ENCODE peak calls at places on chromosomes 13 and 19, in seven cellular contexts. C, N, Y, O, B, J and A are unnamed samples.

GRCh38 chr13:49791753-49792549 is 531 bp downstream of the KPNA3 start:
- ATAC-seq in Y (no peak), N (peak; percentile 35), B (peak; percentile 25), O (peak; percentile 54), C (peak; percentile 26), J (peak; percentile 53), A (peak; percentile 40)

GRCh38 chr13:36450534-36450933 is 18.2 kb downstream of the CCNA1 start:
- ATAC-seq in N (no peak), O (no peak), J (no peak), B (no peak), Y (no peak), C (no peak), A (no peak)

GRCh38 chr19:14167013-14167593 is 30.7 kb upstream of the ASF1B start:
- ATAC-seq in J (no peak), C (no peak), N (peak; percentile 21), Y (no peak), B (no peak), O (no peak), A (no peak)

GRCh38 chr19:42357290-42357689 is 31.9 kb downstream of the MEGF8 start:
- ATAC-seq in B (no peak), C (no peak), J (no peak), Y (no peak), O (no peak), N (no peak), A (no peak)

GRCh38 chr19:23381114-23381513 is 14.2 kb downstream of the ZNF91 start:
- ATAC-seq in Y (no peak), J (no peak), B (no peak), O (no peak), N (no peak), C (no peak), A (no peak)

GRCh38 chr13:73767747-73768315 is 366.4 kb downstream of the KLF12 start:
- ATAC-seq in B (peak; percentile 27), Y (no peak), J (peak; percentile 43), O (no peak), N (peak; percentile 64), C (no peak), A (no peak)

GRCh38 chr19:45816236-45817009 is 1.3 kb upstream of the RSPH6A start:
- ATAC-seq in N (no peak), C (no peak), Y (peak; percentile 1), B (peak; percentile 1), O (no peak), J (peak; percentile 6), A (no peak)

GRCh38 chr13:20461481-20461859 is 64.2 kb downstream of the CRYL1 start:
- ATAC-seq in Y (no peak), B (no peak), O (no peak), C (peak; percentile 70), N (no peak), J (no peak), A (no peak)

GRCh38 chr13:66845393-66845792 is 384.7 kb downstream of the PCDH9 start:
- ATAC-seq in Y (peak; percentile 57), C (no peak), O (no peak), J (no peak), N (no peak), B (peak; percentile 47), A (no peak)

GRCh38 chr13:43763143-43763759 is 23.5 kb downstream of the ENOX1 start:
- ATAC-seq in O (no peak), N (no peak), C (no peak), B (no peak), Y (no peak), J (no peak), A (no peak)

GRCh38 chr19:47492571-47493377 is 8.8 kb upstream of the KPTN start:
- ATAC-seq in Y (no peak), N (no peak), C (no peak), O (no peak), B (peak; percentile 31), J (no peak), A (no peak)

GRCh38 chr19:47491358-47492136 is 7.5 kb upstream of the KPTN start:
- ATAC-seq in C (no peak), Y (no peak), N (no peak), J (no peak), O (no peak), B (no peak), A (no peak)

GRCh38 chr19:47490847-47491246 is 6.8 kb upstream of the KPTN start:
- ATAC-seq in B (no peak), Y (no peak), O (no peak), C (no peak), J (no peak), N (no peak), A (no peak)

GRCh38 chr19:47493378-47494210 is 9.6 kb upstream of the KPTN start:
- ATAC-seq in B (no peak), Y (no peak), N (no peak), C (no peak), J (no peak), O (no peak), A (no peak)

DNA sequence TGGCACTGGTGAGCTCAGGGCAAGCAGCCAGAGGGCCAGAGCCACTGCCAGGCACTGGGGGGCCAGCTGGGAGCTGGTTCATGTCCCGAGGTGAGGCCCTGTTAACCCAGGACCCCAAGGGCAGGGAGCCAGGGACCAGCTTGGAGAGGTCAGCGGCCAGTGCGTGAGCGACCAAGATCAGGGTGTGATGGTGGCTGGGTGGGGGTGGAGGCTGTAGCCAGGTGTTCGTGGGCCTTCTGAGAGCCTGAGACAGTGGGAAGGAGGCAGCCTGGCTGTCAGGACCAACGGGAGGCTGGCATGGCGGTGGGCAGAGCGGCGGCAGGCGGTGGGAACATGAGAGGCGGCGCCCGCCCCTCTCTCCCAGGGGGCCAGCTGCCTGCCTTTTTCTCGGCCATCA is 8.1 kb upstream of the KPTN start:
- ATAC-seq in N (no peak), C (no peak), B (no peak), J (no peak), Y (no peak), O (no peak), A (no peak)
- TF ChIP-seq POLR2AphosphoS5 in N (no peak), C (no peak), B (no peak), J (no peak), Y (no peak), O (no peak), A (no peak)

GRCh38 chr19:6532244-6532999 is 1.6 kb downstream of the TNFSF9 start:
- ATAC-seq in N (peak; percentile 10), C (no peak), B (no peak), J (no peak), Y (no peak), O (peak; percentile 14), A (no peak)
- H3K4me3 ChIP-seq in N (peak overlapping the region; percentile 99), C (peak overlapping the region; percentile 91), B (peak overlapping the region; percentile 72), J (no peak overlapping the region), Y (no peak overlapping the region), O (peak overlapping the region; percentile 83), A (no peak overlapping the region)

GRCh38 chr19:35223084-35223790 is 5.3 kb downstream of the FAM187B start:
- ATAC-seq in Y (no peak), C (no peak), N (no peak), B (no peak), J (no peak), O (no peak), A (no peak)

GRCh38 chr19:35223856-35224505 is 4.6 kb downstream of the FAM187B start:
- ATAC-seq in B (no peak), C (no peak), O (no peak), J (no peak), N (no peak), Y (no peak), A (no peak)

GRCh38 chr19:35226748-35227147 is 1.8 kb downstream of the FAM187B start:
- ATAC-seq in B (no peak), Y (no peak), N (no peak), J (no peak), O (no peak), C (no peak), A (no peak)

GRCh38 chr19:35225951-35226350 is 2.6 kb downstream of the FAM187B start:
- ATAC-seq in J (no peak), B (no peak), O (no peak), N (no peak), Y (no peak), C (no peak), A (no peak)

GRCh38 chr19:35224681-35225604 is 3.6 kb downstream of the FAM187B start:
- ATAC-seq in O (peak; percentile 96), Y (peak; percentile 61), N (peak; percentile 71), B (peak; percentile 85), C (peak; percentile 77), J (peak; percentile 26), A (no peak)
- TF ChIP-seq CTCF in O (no peak), Y (no peak), N (no peak), B (peak; percentile 77), C (no peak), J (no peak), A (no peak)

GRCh38 chr13:95530178-95530577 is 22.3 kb upstream of the CLDN10 start:
- ATAC-seq in N (no peak), C (no peak), J (peak; percentile 41), B (no peak), Y (peak; percentile 78), O (no peak), A (no peak)
- TF ChIP-seq POLR2AphosphoS5 in N (no peak), C (no peak), J (no peak), B (no peak), Y (peak; percentile 72), O (no peak), A (no peak)